ENCODE peak calls at places on chromosomes 5 and 9, in five cellular contexts. One of them, this sample, is unnamed.

GRCh38 chr9:114098660-114099522 is at the start of gene KIF12:
- DNase-seq in HuH-7.5: peak; percentile 78
- DNase-seq in GM04504: no peak
- DNase-seq in epithelial cell of esophagus: peak; percentile 59
- DNase-seq in neural progenitor cell: peak; percentile 89
- DNase-seq in this sample: no peak

GRCh38 chr5:135042595-135042994 is 8.6 kb upstream of the PITX1 start:
- DNase-seq in HuH-7.5: no peak
- DNase-seq in GM04504: no peak
- DNase-seq in epithelial cell of esophagus: no peak
- DNase-seq in neural progenitor cell: no peak
- DNase-seq in this sample: no peak

GRCh38 chr5:176432707-176433106 is 15.5 kb upstream of the FAF2 start:
- DNase-seq in HuH-7.5: no peak
- DNase-seq in GM04504: no peak
- DNase-seq in epithelial cell of esophagus: no peak
- DNase-seq in neural progenitor cell: no peak
- DNase-seq in this sample: no peak

GRCh38 chr9:8855046-8855445 is 1055.5 kb upstream of the DMAC1 start:
- DNase-seq in HuH-7.5: no peak
- DNase-seq in GM04504: no peak
- DNase-seq in epithelial cell of esophagus: no peak
- DNase-seq in neural progenitor cell: peak; percentile 42
- DNase-seq in this sample: no peak

GRCh38 chr9:136618578-136619547 is 43.9 kb upstream of the EGFL7 start:
- DNase-seq in HuH-7.5: no peak
- DNase-seq in GM04504: no peak
- DNase-seq in epithelial cell of esophagus: no peak
- DNase-seq in neural progenitor cell: no peak
- DNase-seq in this sample: no peak

GRCh38 chr9:92686954-92687353 is 17.0 kb upstream of the IPPK start:
- DNase-seq in HuH-7.5: no peak
- DNase-seq in GM04504: no peak
- DNase-seq in epithelial cell of esophagus: peak; percentile 21
- DNase-seq in neural progenitor cell: no peak
- DNase-seq in this sample: peak; percentile 41

GRCh38 chr5:157354825-157355224 is 88.9 kb downstream of the CYFIP2 start:
- DNase-seq in HuH-7.5: no peak
- DNase-seq in GM04504: no peak
- DNase-seq in epithelial cell of esophagus: peak; percentile 14
- DNase-seq in neural progenitor cell: peak; percentile 54
- DNase-seq in this sample: no peak

GRCh38 chr5:142446131-142446959 is 121.5 kb upstream of the SPRY4 start:
- DNase-seq in HuH-7.5: no peak
- DNase-seq in GM04504: no peak
- DNase-seq in epithelial cell of esophagus: peak; percentile 35
- DNase-seq in neural progenitor cell: no peak
- DNase-seq in this sample: no peak

GRCh38 chr9:89669361-89669842 is 64.6 kb downstream of the GADD45G start:
- DNase-seq in HuH-7.5: no peak
- DNase-seq in GM04504: no peak
- DNase-seq in epithelial cell of esophagus: no peak
- DNase-seq in neural progenitor cell: no peak
- DNase-seq in this sample: no peak

GRCh38 chr5:132209131-132209530 is 18.5 kb downstream of the P4HA2 start:
- DNase-seq in HuH-7.5: no peak
- DNase-seq in GM04504: no peak
- DNase-seq in epithelial cell of esophagus: no peak
- DNase-seq in neural progenitor cell: no peak
- DNase-seq in this sample: peak; percentile 77

GRCh38 chr9:97504381-97505216 is 3.1 kb downstream of the TMOD1 start:
- DNase-seq in HuH-7.5: no peak
- DNase-seq in GM04504: no peak
- DNase-seq in epithelial cell of esophagus: no peak
- DNase-seq in neural progenitor cell: no peak
- DNase-seq in this sample: no peak

GRCh38 chr9:35669331-35670145 is 4.2 kb upstream of the CA9 start:
- DNase-seq in HuH-7.5: peak; percentile 95
- DNase-seq in GM04504: no peak
- DNase-seq in epithelial cell of esophagus: peak; percentile 64
- DNase-seq in neural progenitor cell: no peak
- DNase-seq in this sample: no peak

GRCh38 chr9:109097156-109097555 is 22.6 kb downstream of the TMEM245 start:
- DNase-seq in HuH-7.5: no peak
- DNase-seq in GM04504: no peak
- DNase-seq in epithelial cell of esophagus: no peak
- DNase-seq in neural progenitor cell: no peak
- DNase-seq in this sample: peak; percentile 64

GRCh38 chr9:29511680-29512079 is 1938.4 kb upstream of the C9orf72 start:
- DNase-seq in HuH-7.5: no peak
- DNase-seq in GM04504: no peak
- DNase-seq in epithelial cell of esophagus: no peak
- DNase-seq in neural progenitor cell: peak; percentile 60
- DNase-seq in this sample: no peak